ENCODE peak calls at places on chromosomes 13 and 19, in five cellular contexts. K is AG04450, N is NAMALWA, E is cardiac fibroblast, F is AG08396. W is an unnamed sample.

GRCh38 chr13:44013666-44014291 is 134.1 kb downstream of the LACC1 start:
- DNase-seq in K (peak; percentile 18), F (peak; percentile 33), E (peak; percentile 45), N (no peak), W (peak; percentile 33)

GRCh38 chr19:44841255-44841654 is 4.8 kb upstream of the NECTIN2 start:
- DNase-seq in N (no peak), E (no peak), K (no peak), F (no peak), W (no peak)

GRCh38 chr19:54247106-54247930 is 4.7 kb upstream of the LILRA6 start:
- DNase-seq in F (no peak), E (no peak), N (no peak), K (no peak), W (no peak)

GRCh38 chr13:92843549-92843948 is 383.1 kb upstream of the GPC6 start:
- DNase-seq in F (peak; percentile 8), N (peak; percentile 49), E (peak; percentile 73), K (peak; percentile 4), W (no peak)

GRCh38 chr19:50167314-50167721 is 4.2 kb upstream of the IZUMO2 start:
- DNase-seq in K (no peak), E (no peak), F (no peak), N (no peak), W (no peak)

GRCh38 chr13:78317030-78317429 is 286.3 kb downstream of the POU4F1 start:
- DNase-seq in F (no peak), E (peak; percentile 14), K (no peak), N (peak; percentile 12), W (no peak)

GRCh38 chr13:100986571-100986970 is 312.0 kb upstream of the TMTC4 start:
- DNase-seq in E (no peak), K (no peak), F (no peak), N (no peak), W (no peak)

GRCh38 chr13:42653694-42654093 is 79.7 kb downstream of the TNFSF11 start:
- DNase-seq in F (no peak), N (no peak), K (no peak), E (no peak), W (no peak)

GRCh38 chr19:41327499-41328156 is 17.7 kb downstream of the CCDC97 start:
- DNase-seq in E (no peak), K (no peak), N (peak; percentile 76), F (peak; percentile 64), W (no peak)

GRCh38 chr19:38737297-38737865 is 6.9 kb downstream of the CAPN12 start:
- DNase-seq in F (no peak), K (no peak), E (no peak), N (no peak), W (no peak)